ENCODE peak calls at places on chromosomes 5 and 9, in six cellular contexts. One of them, this sample, is unnamed.

GRCh38 chr5:16160706-16161105 is 18.9 kb downstream of the MARCHF11 start:
- DNase-seq in HCT116: peak
- DNase-seq in uterus: no peak
- DNase-seq in A549: peak
- DNase-seq in spleen: no peak
- DNase-seq in heart left ventricle: no peak
- DNase-seq in this sample: peak

GRCh38 chr5:116451905-116452450 is 122.6 kb downstream of the SEMA6A start:
- DNase-seq in spleen: no peak
- DNase-seq in A549: no peak
- DNase-seq in uterus: no peak
- DNase-seq in HCT116: no peak
- DNase-seq in heart left ventricle: no peak
- DNase-seq in this sample: no peak

GRCh38 chr5:168059111-168059510 is 232.3 kb upstream of the WWC1 start:
- DNase-seq in spleen: no peak
- DNase-seq in A549: no peak
- DNase-seq in HCT116: no peak
- DNase-seq in heart left ventricle: no peak
- DNase-seq in uterus: no peak
- DNase-seq in this sample: no peak

GRCh38 chr9:84697494-84698114 is 28.1 kb downstream of the NTRK2 start:
- DNase-seq in uterus: peak
- DNase-seq in HCT116: peak
- DNase-seq in A549: peak
- DNase-seq in spleen: peak
- DNase-seq in heart left ventricle: peak
- DNase-seq in this sample: peak

GRCh38 chr5:27450607-27451006 is 412.2 kb upstream of the CDH9 start:
- DNase-seq in HCT116: no peak
- DNase-seq in heart left ventricle: no peak
- DNase-seq in spleen: no peak
- DNase-seq in uterus: no peak
- DNase-seq in A549: no peak
- DNase-seq in this sample: no peak

GRCh38 chr9:37449877-37450632 is 15.2 kb downstream of the ZBTB5 start:
- DNase-seq in spleen: no peak
- DNase-seq in heart left ventricle: no peak
- DNase-seq in uterus: no peak
- DNase-seq in HCT116: no peak
- DNase-seq in A549: no peak
- DNase-seq in this sample: no peak

GRCh38 chr5:125148706-125149105 is 402.3 kb upstream of the ZNF608 start:
- DNase-seq in A549: no peak
- DNase-seq in uterus: no peak
- DNase-seq in spleen: no peak
- DNase-seq in heart left ventricle: no peak
- DNase-seq in HCT116: no peak
- DNase-seq in this sample: no peak

GRCh38 chr5:135326296-135327240 is 72.5 kb downstream of the MACROH2A1 start:
- DNase-seq in HCT116: no peak
- DNase-seq in spleen: no peak
- DNase-seq in A549: no peak
- DNase-seq in heart left ventricle: no peak
- DNase-seq in uterus: no peak
- DNase-seq in this sample: no peak

GRCh38 chr5:134446938-134447337 is 35.3 kb upstream of the CDKN2AIPNL start:
- DNase-seq in HCT116: no peak
- DNase-seq in uterus: no peak
- DNase-seq in heart left ventricle: no peak
- DNase-seq in spleen: peak
- DNase-seq in A549: no peak
- DNase-seq in this sample: peak

GRCh38 chr9:120893585-120893857 is 16.5 kb upstream of the PHF19 start:
- DNase-seq in A549: no peak
- DNase-seq in spleen: no peak
- DNase-seq in HCT116: no peak
- DNase-seq in heart left ventricle: no peak
- DNase-seq in uterus: no peak
- DNase-seq in this sample: no peak

GRCh38 chr5:14400085-14400484 is 181.5 kb upstream of the OTULINL start:
- DNase-seq in HCT116: no peak
- DNase-seq in spleen: no peak
- DNase-seq in uterus: no peak
- DNase-seq in A549: no peak
- DNase-seq in heart left ventricle: no peak
- DNase-seq in this sample: peak

GRCh38 chr5:32311404-32312193 is 1.1 kb downstream of the MTMR12 start:
- DNase-seq in spleen: peak
- DNase-seq in heart left ventricle: no peak
- DNase-seq in A549: no peak
- DNase-seq in HCT116: no peak
- DNase-seq in uterus: no peak
- DNase-seq in this sample: peak

GRCh38 chr5:77224672-77225355 is 14.3 kb downstream of the PDE8B start:
- DNase-seq in HCT116: no peak
- DNase-seq in heart left ventricle: no peak
- DNase-seq in A549: no peak
- DNase-seq in uterus: no peak
- DNase-seq in spleen: no peak
- DNase-seq in this sample: no peak

GRCh38 chr9:122286764-122287163 is 22.1 kb downstream of the MRRF start:
- DNase-seq in A549: no peak
- DNase-seq in spleen: no peak
- DNase-seq in HCT116: no peak
- DNase-seq in heart left ventricle: no peak
- DNase-seq in uterus: no peak
- DNase-seq in this sample: no peak

DNA sequence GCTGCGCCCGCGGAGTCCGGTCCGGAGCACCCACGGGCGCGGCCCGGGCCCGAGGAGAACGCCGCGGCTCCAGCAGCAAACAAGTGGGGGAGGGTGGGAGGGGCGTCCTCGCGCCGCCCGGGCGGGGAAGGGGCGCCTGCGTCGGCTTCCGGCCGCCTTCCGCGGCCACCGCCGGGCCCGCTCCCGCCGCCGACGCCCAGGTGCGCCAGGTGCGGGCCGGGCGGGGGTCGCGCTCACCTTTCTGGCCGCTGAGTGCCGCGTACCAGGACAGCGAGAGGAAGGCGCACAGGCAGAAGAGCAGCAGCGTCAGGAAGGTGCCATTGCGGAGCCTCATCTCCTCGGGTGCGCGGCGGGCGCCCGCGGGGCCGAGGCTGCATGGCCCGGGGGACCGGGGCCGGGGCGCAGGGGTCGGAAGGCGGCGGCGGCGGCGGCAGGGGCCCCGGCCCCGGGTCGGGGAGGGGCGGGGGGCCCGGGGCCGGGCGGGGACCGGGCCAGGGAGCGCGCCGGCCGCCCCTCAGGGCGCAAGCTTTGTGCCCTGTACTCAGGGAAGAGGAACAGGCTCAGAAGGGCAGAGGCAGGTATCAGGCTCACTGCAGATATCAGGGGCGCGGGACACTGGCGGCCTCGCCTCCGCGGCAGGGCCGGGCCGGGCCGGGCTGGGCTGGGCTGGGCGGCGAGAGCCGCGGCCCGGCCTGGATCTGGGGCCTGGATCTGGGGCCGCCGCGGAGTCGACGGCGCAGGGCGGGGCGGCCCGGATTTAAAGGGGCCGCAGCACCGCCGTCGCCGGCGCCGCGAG is at the start of gene MGAT4B:
- DNase-seq in heart left ventricle: peak
- DNase-seq in A549: no peak
- DNase-seq in uterus: peak
- DNase-seq in spleen: peak
- DNase-seq in HCT116: no peak
- DNase-seq in this sample: peak
- TF ChIP-seq POLR2A in heart left ventricle: peak
- TF ChIP-seq POLR2A in A549: peak
- TF ChIP-seq POLR2A in uterus: peak
- TF ChIP-seq POLR2A in spleen: no peak
- TF ChIP-seq POLR2A in HCT116: peak
- TF ChIP-seq POLR2A in this sample: peak

GRCh38 chr9:133874061-133874638 is 118.0 kb downstream of the VAV2 start:
- DNase-seq in spleen: no peak
- DNase-seq in heart left ventricle: no peak
- DNase-seq in uterus: no peak
- DNase-seq in HCT116: peak
- DNase-seq in A549: peak
- DNase-seq in this sample: no peak
- H3K4me3 ChIP-seq in spleen: no peak
- H3K4me3 ChIP-seq in heart left ventricle: no peak
- H3K4me3 ChIP-seq in uterus: no peak
- H3K4me3 ChIP-seq in HCT116: peak
- H3K4me3 ChIP-seq in A549: no peak
- H3K4me3 ChIP-seq in this sample: no peak

DNA sequence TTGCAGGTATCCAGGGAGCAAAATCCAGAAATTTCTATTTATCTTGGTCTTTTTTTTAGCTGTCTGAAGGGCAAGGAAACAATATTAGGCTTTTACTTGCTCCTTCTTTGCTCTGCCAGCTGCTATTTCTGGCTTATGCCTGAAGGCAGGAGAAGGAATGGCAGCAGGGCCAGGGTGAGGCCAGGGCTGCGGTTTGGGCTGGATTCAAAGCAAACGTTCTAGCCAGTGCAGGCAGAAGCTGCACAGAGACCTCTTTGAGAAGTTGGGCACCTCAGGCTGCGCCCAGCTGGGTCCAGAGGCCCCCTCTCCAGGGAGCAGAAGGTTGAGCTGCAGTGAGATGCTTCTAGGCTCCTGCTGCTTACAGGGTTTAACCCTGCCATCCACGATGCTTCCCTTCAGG is 201.1 kb downstream of the ADCY2 start:
- DNase-seq in uterus: no peak
- DNase-seq in spleen: no peak
- DNase-seq in heart left ventricle: no peak
- DNase-seq in HCT116: no peak
- DNase-seq in A549: no peak
- DNase-seq in this sample: no peak
- TF ChIP-seq POLR2A in uterus: no peak
- TF ChIP-seq POLR2A in spleen: no peak
- TF ChIP-seq POLR2A in heart left ventricle: no peak
- TF ChIP-seq POLR2A in HCT116: no peak
- TF ChIP-seq POLR2A in A549: no peak
- TF ChIP-seq POLR2A in this sample: no peak

DNA sequence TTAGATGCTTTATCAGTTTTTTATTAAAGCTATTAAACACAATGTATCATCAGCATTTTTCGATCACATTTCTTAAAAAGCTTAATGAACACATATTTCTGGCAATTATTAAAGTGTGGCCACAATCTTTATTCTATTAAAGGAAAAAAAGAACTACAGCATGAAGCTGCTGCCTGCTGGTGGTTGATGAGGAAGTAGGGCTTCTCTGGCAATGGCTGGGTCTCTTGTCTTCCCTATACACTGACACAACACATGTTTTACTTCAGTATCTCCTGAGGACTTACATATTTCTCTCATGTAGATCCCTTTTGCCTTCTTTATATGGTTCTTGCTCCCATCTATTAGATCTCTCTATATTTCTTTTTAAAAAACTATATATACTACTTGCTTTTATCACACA is 590.7 kb downstream of the RAB3C start:
- DNase-seq in HCT116: no peak
- DNase-seq in heart left ventricle: no peak
- DNase-seq in A549: no peak
- DNase-seq in uterus: no peak
- DNase-seq in spleen: no peak
- DNase-seq in this sample: peak
- H3K4me3 ChIP-seq in HCT116: no peak
- H3K4me3 ChIP-seq in heart left ventricle: no peak
- H3K4me3 ChIP-seq in A549: no peak
- H3K4me3 ChIP-seq in uterus: no peak
- H3K4me3 ChIP-seq in spleen: no peak
- H3K4me3 ChIP-seq in this sample: no peak

GRCh38 chr5:154309361-154309725 is 118.8 kb downstream of the GALNT10 start:
- DNase-seq in A549: no peak
- DNase-seq in HCT116: no peak
- DNase-seq in heart left ventricle: no peak
- DNase-seq in uterus: no peak
- DNase-seq in spleen: no peak
- DNase-seq in this sample: no peak

GRCh38 chr5:154308457-154309360 is 118.2 kb downstream of the GALNT10 start:
- DNase-seq in A549: peak
- DNase-seq in uterus: no peak
- DNase-seq in spleen: no peak
- DNase-seq in HCT116: no peak
- DNase-seq in heart left ventricle: no peak
- DNase-seq in this sample: no peak

GRCh38 chr5:154312000-154312399 is 121.5 kb downstream of the GALNT10 start:
- DNase-seq in spleen: no peak
- DNase-seq in A549: no peak
- DNase-seq in uterus: no peak
- DNase-seq in heart left ventricle: no peak
- DNase-seq in HCT116: no peak
- DNase-seq in this sample: no peak

GRCh38 chr5:154311362-154311761 is 120.8 kb downstream of the GALNT10 start:
- DNase-seq in heart left ventricle: no peak
- DNase-seq in HCT116: no peak
- DNase-seq in A549: no peak
- DNase-seq in uterus: no peak
- DNase-seq in spleen: no peak
- DNase-seq in this sample: peak

GRCh38 chr5:154309805-154310204 is 119.3 kb downstream of the GALNT10 start:
- DNase-seq in HCT116: no peak
- DNase-seq in heart left ventricle: no peak
- DNase-seq in A549: no peak
- DNase-seq in spleen: no peak
- DNase-seq in uterus: no peak
- DNase-seq in this sample: no peak
- TF ChIP-seq POLR2A in HCT116: no peak
- TF ChIP-seq POLR2A in heart left ventricle: no peak
- TF ChIP-seq POLR2A in A549: no peak
- TF ChIP-seq POLR2A in spleen: no peak
- TF ChIP-seq POLR2A in uterus: no peak
- TF ChIP-seq POLR2A in this sample: no peak